ENCODE peak calls at places on chromosomes 13 and 19, in six cellular contexts. One of them, this sample, is unnamed.

GRCh38 chr13:56189439-56189838 is 951.3 kb upstream of the PRR20A start:
- DNase-seq in HepG2: no peak
- DNase-seq in A549: no peak
- DNase-seq in K562: no peak
- DNase-seq in HCT116: no peak
- DNase-seq in GM23338: no peak
- DNase-seq in this sample: no peak

GRCh38 chr19:32691952-32692726 is 518 bp downstream of the NUDT19 start:
- DNase-seq in HCT116: no peak
- DNase-seq in A549: no peak
- DNase-seq in GM23338: peak
- DNase-seq in HepG2: no peak
- DNase-seq in K562: peak
- DNase-seq in this sample: no peak

GRCh38 chr19:2289714-2290435 is 7.9 kb upstream of the PEAK3 start:
- DNase-seq in HepG2: no peak
- DNase-seq in GM23338: peak
- DNase-seq in A549: no peak
- DNase-seq in K562: peak
- DNase-seq in HCT116: no peak
- DNase-seq in this sample: peak

GRCh38 chr13:40682449-40683240 is 16.2 kb upstream of the FOXO1 start:
- DNase-seq in K562: no peak
- DNase-seq in A549: no peak
- DNase-seq in HepG2: no peak
- DNase-seq in GM23338: peak
- DNase-seq in HCT116: no peak
- DNase-seq in this sample: no peak

GRCh38 chr19:29290853-29291252 is 77.9 kb upstream of the UQCRFS1 start:
- DNase-seq in HCT116: no peak
- DNase-seq in K562: no peak
- DNase-seq in GM23338: peak
- DNase-seq in HepG2: no peak
- DNase-seq in A549: no peak
- DNase-seq in this sample: no peak

GRCh38 chr13:30906411-30906990 is 430 bp downstream of the MEDAG start:
- DNase-seq in A549: no peak
- DNase-seq in HepG2: no peak
- DNase-seq in HCT116: no peak
- DNase-seq in K562: no peak
- DNase-seq in GM23338: peak
- DNase-seq in this sample: no peak

GRCh38 chr19:30371960-30372824 is at the start of gene ZNF536:
- DNase-seq in GM23338: no peak
- DNase-seq in K562: no peak
- DNase-seq in A549: no peak
- DNase-seq in HepG2: no peak
- DNase-seq in HCT116: no peak
- DNase-seq in this sample: no peak

GRCh38 chr13:29362849-29363604 is 232.5 kb downstream of the SLC7A1 start:
- DNase-seq in GM23338: peak
- DNase-seq in K562: peak
- DNase-seq in A549: peak
- DNase-seq in HCT116: peak
- DNase-seq in HepG2: peak
- DNase-seq in this sample: peak

GRCh38 chr13:47999973-48000372 is 1.1 kb downstream of the SUCLA2 start:
- DNase-seq in A549: no peak
- DNase-seq in HepG2: no peak
- DNase-seq in HCT116: no peak
- DNase-seq in GM23338: no peak
- DNase-seq in K562: no peak
- DNase-seq in this sample: no peak

GRCh38 chr19:28602675-28603298 is 610.2 kb downstream of the UQCRFS1 start:
- DNase-seq in HepG2: no peak
- DNase-seq in K562: peak
- DNase-seq in HCT116: no peak
- DNase-seq in A549: no peak
- DNase-seq in GM23338: no peak
- DNase-seq in this sample: no peak

GRCh38 chr19:30231408-30232318 is 140.5 kb upstream of the ZNF536 start:
- DNase-seq in GM23338: no peak
- DNase-seq in HepG2: no peak
- DNase-seq in A549: no peak
- DNase-seq in HCT116: no peak
- DNase-seq in K562: no peak
- DNase-seq in this sample: no peak

GRCh38 chr13:61960981-61961380 is 545.3 kb upstream of the PCDH20 start:
- DNase-seq in HCT116: no peak
- DNase-seq in A549: no peak
- DNase-seq in K562: no peak
- DNase-seq in GM23338: no peak
- DNase-seq in HepG2: no peak
- DNase-seq in this sample: no peak

GRCh38 chr19:13768510-13768909 is 4.2 kb downstream of the MRI1 start:
- DNase-seq in GM23338: no peak
- DNase-seq in K562: no peak
- DNase-seq in A549: no peak
- DNase-seq in HepG2: no peak
- DNase-seq in HCT116: no peak
- DNase-seq in this sample: no peak

GRCh38 chr13:77118134-77118533 is 91.2 kb upstream of the FBXL3 start:
- DNase-seq in HepG2: no peak
- DNase-seq in HCT116: no peak
- DNase-seq in A549: no peak
- DNase-seq in K562: no peak
- DNase-seq in GM23338: peak
- DNase-seq in this sample: no peak

GRCh38 chr13:77112961-77113360 is 86.0 kb upstream of the FBXL3 start:
- DNase-seq in K562: no peak
- DNase-seq in HCT116: no peak
- DNase-seq in GM23338: no peak
- DNase-seq in A549: no peak
- DNase-seq in HepG2: no peak
- DNase-seq in this sample: no peak

GRCh38 chr13:77113496-77113895 is 86.5 kb upstream of the FBXL3 start:
- DNase-seq in HCT116: no peak
- DNase-seq in A549: no peak
- DNase-seq in GM23338: peak
- DNase-seq in K562: no peak
- DNase-seq in HepG2: no peak
- DNase-seq in this sample: no peak

DNA sequence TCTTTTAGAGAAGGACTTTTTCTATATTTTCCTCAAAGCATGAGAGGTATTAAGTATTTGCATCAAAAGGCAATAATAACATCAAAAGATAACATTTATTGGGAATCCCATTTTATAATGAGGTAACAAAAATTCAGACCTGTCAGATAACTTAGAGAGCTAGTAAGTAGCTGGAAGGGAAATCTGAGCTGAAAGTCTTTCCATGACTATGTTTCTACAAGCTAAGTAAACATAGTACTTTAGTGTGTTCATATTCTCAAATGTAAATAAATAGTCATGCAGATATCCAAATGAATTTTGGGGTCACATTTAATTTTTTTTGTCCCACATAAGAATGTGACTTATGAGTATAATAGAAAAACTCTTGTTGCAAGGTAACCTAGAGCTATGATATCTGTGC is 87.3 kb upstream of the FBXL3 start:
- DNase-seq in HepG2: no peak
- DNase-seq in K562: no peak
- DNase-seq in A549: no peak
- DNase-seq in GM23338: no peak
- DNase-seq in HCT116: no peak
- DNase-seq in this sample: no peak
- TF ChIP-seq REST in HepG2: no peak
- TF ChIP-seq REST in K562: no peak
- TF ChIP-seq REST in A549: no peak
- TF ChIP-seq REST in GM23338: no peak
- TF ChIP-seq REST in HCT116: no peak
- TF ChIP-seq REST in this sample: no peak

DNA sequence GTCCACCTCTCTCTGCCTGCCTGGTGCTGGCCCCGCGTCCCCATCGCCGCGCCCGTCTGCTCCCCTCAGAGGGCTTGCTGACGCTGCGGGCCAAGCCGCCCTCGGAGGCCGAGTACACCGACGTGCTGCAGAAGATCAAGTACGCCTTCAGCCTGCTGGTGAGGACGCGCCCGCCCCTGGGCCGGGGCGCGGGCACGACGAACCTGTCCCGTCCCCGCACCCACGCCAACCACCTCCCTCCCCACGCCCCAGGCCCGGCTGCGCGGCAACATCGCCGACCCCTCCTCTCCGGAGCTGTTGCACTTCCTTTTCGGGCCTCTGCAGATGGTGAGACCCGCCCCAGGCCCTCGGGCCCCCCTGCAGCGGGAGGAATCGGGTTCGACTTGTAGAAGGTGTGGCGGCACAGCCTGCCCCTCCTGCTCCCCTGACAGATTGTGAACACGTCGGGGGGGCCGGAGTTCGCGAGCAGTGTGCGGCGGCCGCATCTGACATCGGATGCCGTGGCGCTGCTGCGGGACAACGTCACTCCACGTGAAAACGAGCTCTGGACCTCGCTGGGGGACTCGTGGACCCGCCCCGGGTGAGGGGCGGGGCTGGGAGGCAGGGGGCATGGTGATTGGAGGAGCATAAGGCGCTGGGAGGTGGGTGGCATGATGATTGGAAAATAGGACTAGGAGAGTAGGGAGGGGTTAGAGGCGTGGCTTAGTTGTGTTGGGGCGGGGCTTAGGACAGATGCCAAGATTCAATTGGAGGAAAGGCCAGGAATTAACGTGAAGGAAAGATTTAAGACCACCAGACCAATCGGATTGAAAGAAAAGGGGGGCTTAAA is 6.6 kb downstream of the EPS8L1 start:
- DNase-seq in HCT116: no peak
- DNase-seq in K562: peak
- DNase-seq in GM23338: peak
- DNase-seq in HepG2: no peak
- DNase-seq in A549: peak
- DNase-seq in this sample: no peak
- TF ChIP-seq REST in HCT116: no peak
- TF ChIP-seq REST in K562: no peak
- TF ChIP-seq REST in GM23338: no peak
- TF ChIP-seq REST in HepG2: no peak
- TF ChIP-seq REST in A549: no peak
- TF ChIP-seq REST in this sample: no peak

DNA sequence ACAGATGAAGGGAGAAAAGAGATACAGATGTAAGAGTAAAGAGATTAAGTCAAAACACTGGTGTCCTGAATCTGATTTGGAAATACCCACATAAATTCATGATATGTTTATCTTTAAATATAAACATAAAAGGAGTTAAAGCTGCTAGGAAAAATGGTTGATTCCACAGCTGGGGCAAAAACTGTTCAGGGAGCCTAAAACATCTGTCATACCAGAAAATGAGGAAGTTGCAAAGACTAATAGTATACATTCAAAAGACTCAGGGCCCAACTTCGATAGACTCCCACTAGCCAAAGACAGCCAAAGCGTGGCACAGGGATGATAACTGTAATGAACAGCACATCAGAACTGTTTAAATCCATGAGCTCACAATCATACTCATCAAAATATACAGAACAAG is 62.0 kb downstream of the ABCC4 start:
- DNase-seq in A549: no peak
- DNase-seq in HCT116: no peak
- DNase-seq in K562: no peak
- DNase-seq in HepG2: no peak
- DNase-seq in GM23338: no peak
- DNase-seq in this sample: no peak
- TF ChIP-seq REST in A549: no peak
- TF ChIP-seq REST in HCT116: no peak
- TF ChIP-seq REST in K562: no peak
- TF ChIP-seq REST in HepG2: no peak
- TF ChIP-seq REST in GM23338: no peak
- TF ChIP-seq REST in this sample: no peak

GRCh38 chr13:105219636-105220035 is 1315.8 kb downstream of the EFNB2 start:
- DNase-seq in GM23338: no peak
- DNase-seq in HCT116: no peak
- DNase-seq in A549: no peak
- DNase-seq in HepG2: no peak
- DNase-seq in K562: no peak
- DNase-seq in this sample: no peak
- TF ChIP-seq REST in GM23338: no peak
- TF ChIP-seq REST in HCT116: no peak
- TF ChIP-seq REST in A549: no peak
- TF ChIP-seq REST in HepG2: no peak
- TF ChIP-seq REST in K562: no peak
- TF ChIP-seq REST in this sample: no peak

GRCh38 chr13:31945202-31945978 is 86.2 kb upstream of the FRY start:
- DNase-seq in GM23338: peak
- DNase-seq in HepG2: no peak
- DNase-seq in HCT116: no peak
- DNase-seq in A549: no peak
- DNase-seq in K562: no peak
- DNase-seq in this sample: no peak
- TF ChIP-seq REST in GM23338: no peak
- TF ChIP-seq REST in HepG2: no peak
- TF ChIP-seq REST in HCT116: no peak
- TF ChIP-seq REST in A549: no peak
- TF ChIP-seq REST in K562: no peak
- TF ChIP-seq REST in this sample: no peak

DNA sequence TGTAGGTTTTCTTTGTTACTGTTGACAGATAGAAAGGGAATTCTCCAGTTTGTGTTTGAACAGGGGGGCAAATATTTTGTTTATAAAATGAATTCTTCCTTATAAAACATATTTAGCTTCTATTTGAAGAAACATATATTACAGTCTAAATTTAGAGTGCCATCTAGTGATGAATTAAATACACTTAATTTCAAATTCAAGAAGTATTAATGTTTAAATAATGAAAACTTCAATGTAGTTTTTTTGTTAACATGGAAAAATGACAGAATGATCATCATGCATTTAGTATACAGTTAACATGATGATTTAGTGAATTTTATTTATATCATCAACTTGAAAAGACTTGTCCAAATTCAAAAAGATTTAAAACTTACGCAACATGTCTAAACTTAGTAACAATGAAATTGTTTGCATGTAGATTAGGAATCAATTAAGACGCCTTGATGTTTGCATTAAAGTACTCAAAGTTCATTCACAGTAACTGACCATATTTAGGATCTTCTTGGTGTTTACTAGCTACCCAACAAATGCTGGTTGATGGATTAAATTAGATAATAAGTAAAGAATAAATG is 765.9 kb upstream of the SLITRK1 start:
- DNase-seq in HepG2: no peak
- DNase-seq in HCT116: no peak
- DNase-seq in GM23338: no peak
- DNase-seq in A549: no peak
- DNase-seq in K562: no peak
- DNase-seq in this sample: no peak
- TF ChIP-seq REST in HepG2: no peak
- TF ChIP-seq REST in HCT116: no peak
- TF ChIP-seq REST in GM23338: no peak
- TF ChIP-seq REST in A549: no peak
- TF ChIP-seq REST in K562: no peak
- TF ChIP-seq REST in this sample: no peak